ENCODE peak calls at places on chromosomes 7 and 10, in five cellular contexts. R is effector memory CD4-positive, alpha-beta T cell; Y is OCI-LY7; Q is ascending aorta; J is mammary epithelial cell. T is an unnamed sample.

GRCh38 chr7:130134106-130134636 is 63.8 kb downstream of the KLHDC10 start:
- DNase-seq in R (no peak), Y (no peak), Q (no peak), J (no peak), T (no peak)

GRCh38 chr10:30600005-30600404 is 29.5 kb downstream of the LYZL2 start:
- DNase-seq in R (no peak), Y (no peak), Q (no peak), J (no peak), T (no peak)

GRCh38 chr7:88842217-88842616 is 46.7 kb upstream of the TEX47 start:
- DNase-seq in R (no peak), Y (no peak), Q (no peak), J (no peak), T (no peak)

GRCh38 chr7:80721880-80722595 is 83.6 kb downstream of the CD36 start:
- DNase-seq in R (no peak), Y (no peak), Q (no peak), J (peak), T (peak)

GRCh38 chr7:16695621-16696237 is 49.7 kb downstream of the BZW2 start:
- DNase-seq in R (no peak), Y (peak), Q (no peak), J (peak), T (no peak)

GRCh38 chr10:62083868-62084267 is 182.4 kb downstream of the ARID5B start:
- DNase-seq in R (no peak), Y (no peak), Q (peak), J (peak), T (no peak)

GRCh38 chr10:99920901-99921300 is 88.8 kb downstream of the DNMBP start:
- DNase-seq in R (no peak), Y (no peak), Q (no peak), J (peak), T (no peak)

GRCh38 chr10:113158183-113158582 is 208.1 kb downstream of the TCF7L2 start:
- DNase-seq in R (no peak), Y (no peak), Q (no peak), J (no peak), T (no peak)

GRCh38 chr7:128364166-128364565 is 2.7 kb upstream of the PRRT4 start:
- DNase-seq in R (no peak), Y (no peak), Q (peak), J (no peak), T (no peak)

GRCh38 chr7:155422599-155423336 is 35.2 kb upstream of the EN2 start:
- DNase-seq in R (no peak), Y (no peak), Q (no peak), J (no peak), T (no peak)

DNA sequence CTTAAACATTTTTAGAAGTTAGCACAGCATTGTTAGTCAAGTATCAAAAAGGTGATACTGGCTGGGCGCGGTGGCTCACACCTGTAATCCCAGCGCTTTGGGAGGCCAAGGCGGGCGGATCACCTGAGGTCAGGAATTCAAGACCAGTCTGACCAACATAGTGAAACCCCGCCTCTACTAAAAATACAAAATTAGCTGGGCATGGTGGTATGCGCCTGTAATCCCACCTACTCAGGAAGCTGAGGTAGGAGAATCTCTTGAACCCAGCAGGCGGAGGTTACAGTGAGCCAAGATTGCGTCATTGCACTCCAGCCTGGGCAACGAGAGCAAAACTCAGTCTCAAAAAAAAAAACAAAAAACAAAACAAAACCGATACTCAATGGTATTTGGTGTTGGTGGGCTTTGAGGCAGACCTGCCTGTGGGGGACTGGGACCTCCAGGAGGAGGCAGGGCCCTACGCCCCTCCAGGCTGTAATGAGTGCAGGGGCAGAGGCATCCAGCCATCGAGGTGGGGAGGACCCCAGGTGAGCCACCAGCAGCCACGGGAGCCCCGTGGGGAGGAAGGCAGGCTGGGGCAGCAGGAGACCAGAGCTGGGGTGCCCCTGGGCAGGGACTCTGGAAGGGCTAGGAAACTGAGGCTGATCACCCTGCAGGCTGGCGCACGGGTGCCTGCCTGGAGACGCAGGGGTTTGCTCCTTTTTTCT is 149.9 kb downstream of the PRKAG2 start:
- DNase-seq in R (no peak), Y (no peak), Q (no peak), J (no peak), T (peak)
- H3K27ac ChIP-seq in R (no peak), Y (no peak), Q (peak), J (peak), T (no peak)

DNA sequence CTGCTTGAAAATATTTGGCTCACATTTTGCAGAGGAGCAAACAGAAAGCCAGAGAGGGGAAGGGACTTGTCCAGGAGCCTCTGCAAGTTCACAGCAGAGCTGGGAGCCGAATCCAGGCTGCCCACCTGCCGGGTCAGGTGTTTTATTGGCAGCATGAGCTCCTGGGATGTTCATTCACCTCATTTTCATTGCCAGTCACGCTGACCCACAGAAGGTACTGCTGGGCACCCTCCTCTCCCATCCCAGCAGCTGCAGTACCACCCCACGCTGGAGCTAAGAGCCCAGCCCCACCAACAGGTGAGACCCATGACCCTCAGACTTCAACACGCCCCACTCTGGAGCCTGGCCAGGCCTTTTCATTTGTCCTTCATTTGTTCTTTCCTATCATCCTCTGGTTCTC is 102.7 kb downstream of the GRID1 start:
- DNase-seq in R (no peak), Y (no peak), Q (no peak), J (no peak), T (no peak)
- H3K27ac ChIP-seq in R (no peak), Y (no peak), Q (no peak), J (no peak), T (no peak)

DNA sequence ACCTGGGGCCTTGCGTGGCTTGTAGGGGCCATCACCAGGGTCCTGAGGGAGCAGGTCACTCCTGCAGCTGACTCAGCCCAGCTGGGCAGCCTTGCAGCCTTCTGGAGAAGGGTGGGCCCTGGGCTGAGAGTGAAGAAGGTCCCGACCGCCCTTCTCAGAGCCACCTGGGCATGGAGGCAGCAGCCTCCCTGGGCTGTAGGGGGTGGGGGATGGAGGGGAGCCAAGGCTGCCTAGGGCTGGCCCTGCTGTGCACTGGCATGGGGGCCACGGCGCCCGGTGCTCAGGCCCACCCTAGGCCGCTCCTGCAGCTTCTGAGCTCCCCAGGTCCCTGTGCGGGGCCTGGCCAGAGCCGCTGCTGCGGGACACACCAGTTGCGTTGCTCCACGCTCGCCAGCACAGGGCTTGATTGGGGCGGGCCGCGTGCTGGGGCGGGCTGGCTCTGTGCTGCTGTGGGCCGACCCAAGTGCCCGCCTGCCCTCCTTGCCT is 63.6 kb upstream of the NKX6-2 start:
- DNase-seq in R (no peak), Y (no peak), Q (peak), J (no peak), T (peak)
- H3K27ac ChIP-seq in R (no peak), Y (no peak), Q (no peak), J (no peak), T (no peak)

GRCh38 chr7:106358103-106358663 is 73.4 kb upstream of the NAMPT start:
- DNase-seq in R (no peak), Y (no peak), Q (no peak), J (peak), T (no peak)
- H3K27ac ChIP-seq in R (no peak), Y (no peak), Q (no peak), J (no peak), T (no peak)

DNA sequence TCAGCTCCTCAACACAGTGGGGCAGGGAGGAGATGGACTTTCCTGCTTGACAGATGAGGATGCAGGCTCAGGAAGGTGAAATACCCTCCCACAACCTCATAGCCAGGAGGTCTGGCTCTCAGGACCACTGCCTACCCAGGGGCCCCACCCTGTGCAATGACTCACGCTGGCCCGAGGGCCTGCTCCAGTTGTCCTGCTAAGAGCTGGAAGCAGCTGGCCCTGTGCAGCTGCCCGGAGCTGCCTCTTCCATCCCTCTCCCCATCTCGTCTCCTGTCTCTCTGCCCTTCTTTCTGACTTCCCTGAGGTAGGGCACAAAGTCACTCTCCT is 123.9 kb downstream of the ZMIZ1 start:
- DNase-seq in R (no peak), Y (no peak), Q (no peak), J (peak), T (no peak)
- H3K27ac ChIP-seq in R (no peak), Y (no peak), Q (peak), J (no peak), T (peak)

GRCh38 chr7:156732091-156732621 is 91.6 kb downstream of the RNF32 start:
- DNase-seq in R (no peak), Y (no peak), Q (no peak), J (no peak), T (no peak)
- H3K27ac ChIP-seq in R (no peak), Y (no peak), Q (no peak), J (no peak), T (no peak)

GRCh38 chr10:28561531-28561930 is 28.6 kb downstream of the WAC start:
- DNase-seq in R (no peak), Y (no peak), Q (no peak), J (no peak), T (no peak)
- H3K27ac ChIP-seq in R (no peak), Y (no peak), Q (no peak), J (no peak), T (no peak)

GRCh38 chr7:100219271-100219737 is 445 bp upstream of the PVRIG start:
- DNase-seq in R (peak), Y (peak), Q (no peak), J (no peak), T (no peak)

GRCh38 chr7:100220833-100221718 is 1.3 kb downstream of the PVRIG start:
- DNase-seq in R (peak), Y (peak), Q (no peak), J (no peak), T (peak)

GRCh38 chr7:100222445-100223132 is 2.8 kb downstream of the PVRIG start:
- DNase-seq in R (no peak), Y (no peak), Q (no peak), J (no peak), T (no peak)

DNA sequence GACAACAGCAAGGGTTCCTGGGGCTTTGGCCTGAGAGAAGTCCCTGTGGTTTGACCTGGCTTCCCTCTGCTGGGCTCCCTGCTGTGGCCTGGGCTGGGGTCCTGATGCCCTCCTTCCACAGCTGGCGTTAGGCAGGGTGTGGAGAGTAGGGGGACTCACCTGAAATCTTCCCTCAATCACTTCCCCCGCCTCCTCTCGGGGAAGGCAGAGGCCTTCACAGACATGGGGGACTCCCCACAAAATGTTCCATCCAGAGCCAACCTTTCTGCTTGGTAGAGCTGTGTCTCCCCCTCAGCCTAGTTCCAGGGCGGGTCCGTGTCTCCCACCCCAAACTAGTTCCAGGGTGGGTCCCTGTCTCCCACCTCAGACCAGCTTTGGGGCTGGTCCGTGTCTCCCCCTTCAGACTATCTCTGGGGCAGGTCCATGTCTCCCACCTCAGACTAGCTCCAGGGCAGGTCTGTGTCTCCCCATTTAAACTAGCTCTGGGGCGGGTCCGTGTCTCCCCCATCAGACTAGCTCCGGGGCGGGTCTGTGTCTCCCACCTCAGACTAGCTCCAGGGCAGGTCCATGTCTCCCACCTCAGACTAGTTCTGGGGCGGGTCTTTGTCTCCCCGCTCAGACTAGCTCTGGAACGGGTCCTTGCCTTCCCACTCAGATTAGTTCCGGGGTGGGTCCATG is 2.2 kb downstream of the PVRIG start:
- DNase-seq in R (peak), Y (peak), Q (no peak), J (no peak), T (no peak)
- H3K27ac ChIP-seq in R (peak), Y (peak), Q (no peak), J (no peak), T (peak)

GRCh38 chr10:69492091-69492745 is 41.0 kb downstream of the TSPAN15 start:
- DNase-seq in R (no peak), Y (no peak), Q (peak), J (no peak), T (no peak)

GRCh38 chr10:69494626-69495558 is 43.6 kb downstream of the TSPAN15 start:
- DNase-seq in R (no peak), Y (no peak), Q (peak), J (no peak), T (no peak)

GRCh38 chr10:69491611-69492010 is 40.3 kb downstream of the TSPAN15 start:
- DNase-seq in R (no peak), Y (no peak), Q (peak), J (no peak), T (no peak)

GRCh38 chr10:69490876-69491275 is 39.6 kb downstream of the TSPAN15 start:
- DNase-seq in R (no peak), Y (no peak), Q (peak), J (no peak), T (no peak)

DNA sequence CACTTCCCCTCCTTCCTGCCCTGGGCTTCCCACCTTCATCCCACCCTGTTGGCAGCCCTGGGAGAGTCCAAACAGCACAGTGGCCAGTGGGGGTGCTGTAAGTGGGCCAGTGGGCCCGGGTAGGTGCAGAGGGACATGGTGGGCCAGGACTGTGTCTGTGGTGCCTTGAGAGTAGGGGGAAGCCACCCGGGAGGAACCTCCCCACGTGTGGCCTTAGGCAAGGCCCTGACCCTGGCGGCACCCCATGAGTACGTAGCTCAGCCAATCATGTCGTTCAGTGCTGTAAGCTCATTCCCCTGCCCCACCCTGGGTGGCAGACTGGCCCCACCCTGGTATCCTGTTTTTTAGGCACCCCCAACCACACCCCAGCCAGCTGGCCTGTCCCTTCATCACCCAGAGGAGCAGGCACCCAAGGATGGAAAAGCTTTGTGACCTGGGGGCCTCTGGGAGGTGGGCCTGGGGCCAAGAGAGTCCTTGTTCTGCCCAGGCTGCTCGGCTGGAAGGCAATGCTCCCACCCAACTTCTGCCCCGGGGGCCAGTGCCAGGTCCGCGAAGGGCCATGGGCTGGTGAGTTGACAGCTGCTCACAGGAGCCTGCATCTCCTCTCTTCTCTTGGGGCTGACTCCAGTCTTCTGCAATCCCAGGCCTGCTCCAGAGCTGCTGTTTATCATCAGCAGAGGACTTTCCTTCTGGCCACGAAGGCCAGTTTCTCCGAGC is 41.6 kb downstream of the TSPAN15 start:
- DNase-seq in R (no peak), Y (no peak), Q (peak), J (no peak), T (no peak)
- H3K27ac ChIP-seq in R (no peak), Y (no peak), Q (no peak), J (no peak), T (peak)

GRCh38 chr7:151428393-151429231 is 11.3 kb downstream of the CRYGN start:
- DNase-seq in R (no peak), Y (no peak), Q (no peak), J (peak), T (no peak)
- H3K27ac ChIP-seq in R (peak), Y (no peak), Q (peak), J (no peak), T (peak)

T was measured in upper lobe of left lung.